ENCODE peak calls at places on chromosomes 11 and 22, in six cellular contexts. I is uterus, R is ovary, W is right lobe of liver, G is spleen, N is fibroblast of lung. U is an unnamed sample.

GRCh38 chr22:42711895-42712837 is 8.5 kb downstream of the A4GALT start:
- DNase-seq in I (no peak), R (no peak), W (no peak), G (peak; percentile 76), N (no peak), U (no peak)

GRCh38 chr22:26536056-26536761 is 23.9 kb upstream of the TFIP11 start:
- DNase-seq in I (no peak), R (no peak), W (no peak), G (no peak), N (no peak), U (no peak)

GRCh38 chr22:29311468-29312217 is 3.9 kb downstream of the RASL10A start:
- DNase-seq in I (peak; percentile 43), R (no peak), W (peak; percentile 62), G (peak; percentile 77), N (no peak), U (no peak)

GRCh38 chr22:41237036-41237706 is 3.6 kb downstream of the CHADL start:
- DNase-seq in I (no peak), R (no peak), W (no peak), G (no peak), N (no peak), U (no peak)

GRCh38 chr11:67266424-67267187 is at the start of gene GRK2:
- DNase-seq in I (peak; percentile 46), R (peak; percentile 73), W (peak; percentile 76), G (peak; percentile 93), N (no peak), U (peak; percentile 89)

GRCh38 chr11:34044664-34045485 is 6.7 kb upstream of the CAPRIN1 start:
- DNase-seq in I (no peak), R (no peak), W (no peak), G (no peak), N (peak; percentile 83), U (peak; percentile 59)

GRCh38 chr11:62721994-62722393 is 5.3 kb downstream of the HNRNPUL2 start:
- DNase-seq in I (no peak), R (no peak), W (no peak), G (no peak), N (no peak), U (no peak)

GRCh38 chr11:130023204-130023603 is 20.6 kb upstream of the PRDM10 start:
- DNase-seq in I (no peak), R (no peak), W (no peak), G (no peak), N (peak; percentile 41), U (no peak)

GRCh38 chr11:126880872-126881271 is 119.7 kb downstream of the KIRREL3 start:
- DNase-seq in I (no peak), R (no peak), W (no peak), G (no peak), N (no peak), U (no peak)

GRCh38 chr22:20055144-20055543 is 24.9 kb upstream of the DGCR8 start:
- DNase-seq in I (no peak), R (no peak), W (no peak), G (no peak), N (no peak), U (no peak)
- H3K36me3 ChIP-seq in I (no peaks in the 10 kb centered on the region), R (no peaks in the 10 kb centered on the region), W (peaks cover 7% of the 10 kb centered on the region), G (peaks cover 48% of the 10 kb centered on the region), N (peaks cover 6% of the 10 kb centered on the region), U (peaks cover 91% of the 10 kb centered on the region)

DNA sequence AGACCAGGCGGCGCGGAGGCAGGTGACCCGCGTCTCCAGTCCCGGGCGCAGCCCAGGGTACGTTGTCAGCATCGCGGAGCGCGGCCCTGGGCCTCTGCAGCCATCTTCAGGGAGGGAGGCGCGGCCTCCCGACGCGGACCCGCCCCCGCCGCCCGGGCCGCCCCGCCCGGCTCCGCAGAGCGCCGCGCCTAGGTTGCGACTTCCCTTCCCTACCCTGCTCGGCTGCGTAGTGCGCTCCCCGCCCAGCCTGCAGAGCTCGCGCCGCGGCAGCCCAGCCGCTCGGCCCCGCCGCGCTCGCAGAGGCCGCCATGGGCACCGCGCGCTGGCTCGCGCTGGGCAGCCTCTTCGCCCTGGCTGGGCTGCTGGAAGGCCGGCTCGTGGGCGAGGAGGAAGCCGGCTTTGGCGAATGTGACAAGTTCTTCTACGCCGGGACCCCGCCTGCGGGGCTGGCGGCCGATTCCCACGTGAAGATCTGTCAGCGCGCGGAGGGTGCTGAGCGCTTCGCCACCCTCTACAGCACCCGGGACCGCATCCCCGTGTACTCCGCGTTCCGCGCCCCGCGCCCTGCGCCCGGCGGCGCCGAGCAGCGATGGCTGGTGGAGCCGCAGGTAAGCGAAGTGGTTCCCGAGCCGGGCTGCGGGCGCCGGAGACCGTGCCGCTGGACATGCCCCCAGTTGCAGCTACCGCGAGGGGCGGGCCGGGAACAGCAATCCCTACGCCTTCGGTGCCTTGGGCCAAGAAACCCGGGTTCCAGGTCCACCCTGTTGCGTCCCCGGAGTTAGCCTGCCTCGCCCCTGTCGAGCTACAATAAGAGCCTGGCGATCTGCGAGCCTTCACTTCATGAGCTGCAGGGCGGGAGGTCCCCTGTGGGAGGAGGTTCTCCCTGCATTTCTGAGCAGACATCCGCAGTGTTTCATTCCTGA is at the start of gene ENDOD1:
- DNase-seq in I (peak; percentile 84), R (peak; percentile 89), W (peak; percentile 87), G (peak; percentile 98), N (peak; percentile 78), U (peak; percentile 88)
- TF ChIP-seq CTCF in I (peak; percentile 27), R (no peak), W (no peak), G (peak; percentile 4), N (no peak), U (peak; percentile 13)

DNA sequence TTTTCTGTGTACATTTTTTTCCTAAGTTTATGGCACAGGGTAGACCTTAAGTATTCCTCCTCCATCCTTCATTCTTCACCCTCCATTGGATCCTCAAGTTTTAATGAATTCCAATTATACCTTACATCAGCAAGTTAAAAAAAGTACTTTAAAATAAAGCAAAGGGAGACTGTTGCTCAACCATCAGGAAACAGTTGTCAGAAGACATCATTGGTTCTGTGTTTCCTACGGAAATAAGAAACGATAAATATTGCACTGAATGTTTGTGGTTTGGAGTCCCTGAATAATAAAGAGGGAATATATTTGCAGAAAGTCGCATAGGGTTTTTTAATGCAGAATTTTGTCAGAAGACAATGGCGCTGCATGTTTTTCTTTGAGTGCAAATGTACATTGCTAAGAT is 28.1 kb upstream of the LDHA start:
- DNase-seq in I (no peak), R (no peak), W (no peak), G (no peak), N (no peak), U (no peak)
- H3K36me3 ChIP-seq in I (no peaks in the 10 kb centered on the region), R (no peaks in the 10 kb centered on the region), W (peaks cover 7% of the 10 kb centered on the region), G (peaks cover 63% of the 10 kb centered on the region), N (peaks cover 1% of the 10 kb centered on the region), U (peaks cover 7% of the 10 kb centered on the region)

GRCh38 chr11:8870461-8871282 is 40.3 kb upstream of the AKIP1 start:
- DNase-seq in I (peak; percentile 66), R (peak; percentile 76), W (peak; percentile 61), G (peak; percentile 78), N (peak; percentile 75), U (peak; percentile 89)
- TF ChIP-seq CTCF in I (no peak), R (no peak), W (no peak), G (no peak), N (no peak), U (no peak)

GRCh38 chr11:27497911-27498310 is 8.7 kb downstream of the LIN7C start:
- DNase-seq in I (no peak), R (no peak), W (no peak), G (no peak), N (no peak), U (no peak)
- H3K36me3 ChIP-seq in I (no peaks in the 10 kb centered on the region), R (no peaks in the 10 kb centered on the region), W (peaks cover 2% of the 10 kb centered on the region), G (peaks cover 31% of the 10 kb centered on the region), N (no peaks in the 10 kb centered on the region), U (peaks cover 55% of the 10 kb centered on the region)

DNA sequence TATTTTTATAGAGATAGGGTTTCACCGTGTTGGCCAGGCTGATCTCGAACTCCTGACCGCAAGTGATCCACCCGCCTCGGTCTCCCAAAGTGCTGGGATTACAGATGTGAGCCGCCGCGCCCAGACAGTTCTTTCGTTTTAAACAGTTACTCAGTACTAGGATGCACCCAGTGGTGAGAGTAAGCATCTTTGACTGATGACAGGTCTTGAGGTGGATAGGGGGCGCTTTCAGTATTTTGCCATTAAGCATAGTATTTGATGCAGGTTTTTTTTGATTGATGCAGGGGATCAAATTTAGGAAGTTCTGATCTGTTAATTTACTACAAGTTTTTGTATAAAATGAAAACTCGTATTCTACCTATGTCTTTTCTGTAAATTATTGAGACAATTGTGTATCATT is 13.2 kb upstream of the TRIM34 start:
- DNase-seq in I (no peak), R (no peak), W (no peak), G (no peak), N (no peak), U (no peak)
- TF ChIP-seq CTCF in I (no peak), R (no peak), W (no peak), G (no peak), N (no peak), U (no peak)

U was measured in left lung.